ENCODE peak calls at places on chromosomes 16 and 17, in four cellular contexts. L is HepG2, M is GM12878, O is K562. Z is an unnamed sample.

GRCh38 chr17:48604770-48605329 is at the start of gene HOXB6:
- DNase-seq in M (no peak), O (peak), L (no peak), Z (no peak)

GRCh38 chr17:17109231-17109630 is 67.0 kb downstream of the MPRIP start:
- DNase-seq in M (no peak), L (no peak), O (no peak), Z (no peak)

GRCh38 chr17:79944821-79945391 is 90.8 kb downstream of the TBC1D16 start:
- DNase-seq in O (no peak), M (no peak), L (no peak), Z (no peak)

GRCh38 chr17:53722407-53722806 is 100.3 kb upstream of the KIF2B start:
- DNase-seq in L (no peak), M (no peak), O (no peak), Z (no peak)

GRCh38 chr16:69131167-69131748 is 1.1 kb downstream of the CHTF8 start:
- DNase-seq in M (no peak), O (peak), L (no peak), Z (no peak)

GRCh38 chr17:4968916-4969550 is 1.4 kb upstream of the SPAG7 start:
- DNase-seq in O (no peak), L (no peak), M (no peak), Z (no peak)

GRCh38 chr17:41315814-41316430 is 412 bp upstream of the KRTAP17-1 start:
- DNase-seq in M (no peak), O (no peak), L (no peak), Z (no peak)

GRCh38 chr17:39636927-39637736 is at the start of gene STARD3:
- DNase-seq in O (peak), M (no peak), L (peak), Z (peak)

GRCh38 chr16:23511731-23512130 is 1.4 kb upstream of the GGA2 start:
- DNase-seq in O (no peak), M (no peak), L (no peak), Z (no peak)

GRCh38 chr17:67990909-67991308 is 5.4 kb downstream of the C17orf58 start:
- DNase-seq in M (no peak), O (no peak), L (no peak), Z (no peak)

GRCh38 chr17:63537001-63537400 is 13.3 kb upstream of the DCAF7 start:
- DNase-seq in L (no peak), O (no peak), M (no peak), Z (no peak)

GRCh38 chr16:82322177-82322576 is 152.2 kb upstream of the MPHOSPH6 start:
- DNase-seq in L (no peak), O (no peak), M (no peak), Z (no peak)

GRCh38 chr17:10629706-10630105 is 27.4 kb downstream of the MYH3 start:
- DNase-seq in L (no peak), O (no peak), M (no peak), Z (no peak)

GRCh38 chr17:238964-239259 is 57.5 kb upstream of the DOC2B start:
- DNase-seq in O (no peak), M (no peak), L (no peak), Z (no peak)

GRCh38 chr17:45246861-45247428 is 14.9 kb downstream of the SPATA32 start:
- DNase-seq in M (no peak), O (peak), L (no peak), Z (no peak)

GRCh38 chr16:89711601-89712475 is 8.9 kb downstream of the VPS9D1 start:
- DNase-seq in M (no peak), L (no peak), O (peak), Z (peak)

GRCh38 chr16:4531816-4532215 is 6.8 kb downstream of the CDIP1 start:
- DNase-seq in O (no peak), L (no peak), M (no peak), Z (no peak)

GRCh38 chr17:47604268-47604927 is 45.3 kb upstream of the KPNB1 start:
- DNase-seq in M (no peak), L (no peak), O (no peak), Z (no peak)

GRCh38 chr17:8020251-8020650 is 17.8 kb downstream of the GUCY2D start:
- DNase-seq in L (no peak), O (no peak), M (no peak), Z (no peak)

GRCh38 chr17:8707591-8708453 is 36.8 kb downstream of the CCDC42 start:
- DNase-seq in L (peak), O (no peak), M (no peak), Z (no peak)

GRCh38 chr17:51244041-51244440 is 15.8 kb downstream of the MBTD1 start:
- DNase-seq in O (no peak), L (no peak), M (no peak), Z (no peak)

GRCh38 chr16:5461574-5461973 is 364.0 kb upstream of the EEF2KMT start:
- DNase-seq in M (no peak), O (no peak), L (no peak), Z (no peak)

GRCh38 chr17:58202859-58203258 is 10.3 kb downstream of the EPX start:
- DNase-seq in L (no peak), M (no peak), O (no peak), Z (no peak)

GRCh38 chr17:76199466-76199865 is 40.8 kb downstream of the RNF157 start:
- DNase-seq in O (no peak), M (no peak), L (no peak), Z (no peak)

GRCh38 chr16:239948-240277 is 5.3 kb downstream of the FAM234A start:
- DNase-seq in L (peak), M (no peak), O (peak), Z (no peak)

GRCh38 chr16:81767987-81768592 is 11.0 kb upstream of the PLCG2 start:
- DNase-seq in M (no peak), L (peak), O (no peak), Z (no peak)

GRCh38 chr17:66372182-66372581 is 69.8 kb downstream of the PRKCA start:
- DNase-seq in M (no peak), O (no peak), L (no peak), Z (no peak)

GRCh38 chr17:10114931-10115535 is 83.4 kb downstream of the GAS7 start:
- DNase-seq in L (no peak), M (peak), O (no peak), Z (no peak)

GRCh38 chr17:76123749-76124581 is 17.1 kb downstream of the FOXJ1 start:
- DNase-seq in O (peak), M (no peak), L (no peak), Z (no peak)

GRCh38 chr17:78722101-78722761 is 59.8 kb downstream of the CYTH1 start:
- DNase-seq in M (no peak), O (no peak), L (no peak), Z (no peak)

GRCh38 chr16:17803625-17804410 is 333.1 kb upstream of the XYLT1 start:
- DNase-seq in O (no peak), M (no peak), L (no peak), Z (no peak)

GRCh38 chr17:77433385-77434135 is 292.8 kb downstream of the SEC14L1 start:
- DNase-seq in L (no peak), O (no peak), M (no peak), Z (no peak)

GRCh38 chr16:86854895-86855294 is 276.5 kb downstream of the FOXL1 start:
- DNase-seq in L (no peak), O (no peak), M (no peak), Z (no peak)

GRCh38 chr17:56897646-56898424 is 16.0 kb downstream of the TRIM25 start:
- DNase-seq in O (no peak), L (no peak), M (no peak), Z (no peak)

DNA sequence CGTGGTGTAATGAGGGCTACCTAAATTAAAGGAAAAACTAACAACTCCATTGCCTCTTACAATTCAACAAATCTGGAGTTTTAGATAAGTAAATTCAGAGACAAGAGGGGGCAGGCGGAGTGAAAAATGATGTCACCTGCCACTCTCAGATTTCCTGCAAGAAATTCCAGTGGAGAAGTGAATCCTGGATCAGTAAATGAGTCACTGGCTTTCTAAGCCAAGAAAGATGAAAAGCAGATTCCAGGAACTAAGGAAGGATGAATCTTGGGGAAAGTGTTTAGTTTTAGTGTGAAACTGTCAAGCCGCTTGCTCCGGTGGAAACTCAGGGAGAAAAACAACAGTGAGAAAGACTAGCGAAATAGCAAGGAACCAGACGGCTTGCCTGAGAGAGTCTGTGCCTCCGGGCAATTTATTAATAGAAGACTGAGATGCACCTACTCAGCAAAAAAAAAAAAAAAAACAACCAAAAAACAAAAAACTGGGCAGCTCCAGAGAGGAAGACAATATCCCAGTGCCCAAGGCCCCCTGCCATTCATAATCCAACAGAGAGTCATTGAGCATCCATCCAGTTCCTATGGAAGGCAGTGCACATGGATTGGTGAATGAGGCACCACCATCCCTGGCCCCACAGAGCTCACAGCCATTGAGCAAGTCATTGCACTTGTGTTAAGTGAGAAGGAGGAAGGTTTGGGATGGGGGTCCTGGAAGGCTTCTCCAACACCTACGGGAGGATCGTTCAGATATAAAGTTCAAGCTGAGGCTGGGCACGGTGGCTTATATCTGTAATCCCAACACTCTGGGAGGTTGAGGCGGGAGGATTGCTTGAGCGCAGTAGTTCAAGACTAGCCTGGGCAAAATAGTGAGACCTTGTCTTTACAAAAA is 12.1 kb upstream of the RIPOR1 start:
- DNase-seq in L (no peak), O (no peak), M (no peak), Z (no peak)
- TF ChIP-seq ATF3 in L (no peak), O (no peak), M (no peak), Z (no peak)

DNA sequence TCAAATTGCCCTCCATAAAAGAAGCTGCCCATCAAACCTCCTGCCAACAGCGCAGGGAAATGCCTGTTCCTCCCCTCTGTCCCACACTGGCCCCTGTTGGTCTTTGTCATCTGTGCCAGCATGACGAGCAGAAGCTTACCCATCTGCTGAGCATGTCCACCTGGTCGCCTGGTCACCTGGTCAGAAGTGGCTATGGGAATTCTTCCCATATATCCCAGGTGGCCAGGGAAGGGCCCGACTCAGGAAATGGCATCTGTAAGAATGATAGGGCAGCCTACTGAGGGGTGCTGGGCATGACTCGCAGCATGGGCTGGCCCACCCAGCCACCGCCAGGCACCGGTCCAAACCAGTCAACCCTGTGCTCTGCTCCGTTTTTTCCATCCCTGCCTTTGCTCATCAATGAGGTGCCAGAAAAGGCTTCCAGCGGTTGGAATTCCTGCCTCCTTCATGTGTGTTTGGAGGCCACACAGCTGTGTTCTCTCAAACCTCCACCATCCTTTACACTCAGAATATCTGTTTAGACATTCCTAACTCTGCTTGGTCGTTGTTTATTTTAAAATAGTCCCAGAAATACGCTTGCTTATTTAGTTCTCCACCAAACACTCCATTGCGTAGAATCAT is 145.2 kb downstream of the CLEC16A start:
- DNase-seq in O (no peak), L (no peak), M (no peak), Z (no peak)
- TF ChIP-seq REST in O (no peak), L (no peak), M (no peak), Z (no peak)

GRCh38 chr17:13704333-13704732 is 102.6 kb upstream of the HS3ST3A1 start:
- DNase-seq in L (no peak), O (no peak), M (no peak), Z (no peak)
- TF ChIP-seq SP1 in L (no peak), O (no peak), M (no peak), Z (no peak)

DNA sequence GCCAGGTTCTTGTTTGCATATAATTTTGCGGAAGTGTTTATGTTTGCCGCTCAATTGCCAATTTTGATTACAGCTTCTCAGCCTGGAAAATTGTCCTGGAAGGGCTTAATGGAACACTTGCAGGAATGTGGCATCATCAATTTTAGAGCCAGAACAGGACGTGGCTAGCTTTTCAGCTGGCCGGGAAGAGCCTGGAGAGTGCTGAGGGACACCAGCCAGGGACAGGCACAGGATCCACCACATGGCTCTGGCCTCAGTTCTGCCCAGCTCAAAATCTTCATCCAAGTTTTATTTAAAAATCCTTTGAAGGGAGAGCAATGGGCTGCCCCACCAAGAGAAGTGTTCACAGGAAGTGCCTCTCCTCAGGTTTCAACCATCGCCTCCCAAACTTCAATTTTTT is 287.2 kb upstream of the HSBP1 start:
- DNase-seq in L (no peak), M (no peak), O (no peak), Z (no peak)
- TF ChIP-seq ATF3 in L (no peak), M (no peak), O (no peak), Z (no peak)